ENCODE peak calls at places on chromosome 6, in four cellular contexts. B is neural progenitor cell; L is fibroblast of mammary gland; E is stimulated activated CD4-positive, alpha-beta T cell treated with anti-CD3 and anti-CD28 coated beads, Interleukin-12 subunit alpha, Interleukin-12 subunit beta, amount 100 ng/mL, for 4 hours. K is an unnamed sample.

GRCh38 chr6:2464641-2465040 is 219.2 kb upstream of the GMDS start:
- DNase-seq in B (no peak), L (no peak), E (no peak), K (no peak)

GRCh38 chr6:156174026-156174880 is 602.9 kb upstream of the ARID1B start:
- DNase-seq in B (no peak), L (no peak), E (no peak), K (no peak)

GRCh38 chr6:75751443-75751842 is 2.4 kb downstream of the MYO6 start:
- DNase-seq in B (no peak), L (peak), E (no peak), K (no peak)

GRCh38 chr6:37202788-37203491 is 33.0 kb downstream of the PIM1 start:
- DNase-seq in B (no peak), L (no peak), E (no peak), K (no peak)

GRCh38 chr6:28709478-28710349 is 184.0 kb downstream of the GPX5 start:
- DNase-seq in B (peak), L (no peak), E (no peak), K (no peak)

GRCh38 chr6:130742282-130742681 is 84.9 kb upstream of the SMLR1 start:
- DNase-seq in B (no peak), L (no peak), E (no peak), K (no peak)

GRCh38 chr6:151482290-151482689 is 11.5 kb upstream of the CCDC170 start:
- DNase-seq in B (no peak), L (peak), E (no peak), K (no peak)

GRCh38 chr6:163260911-163261310 is 153.6 kb upstream of the QKI start:
- DNase-seq in B (peak), L (no peak), E (no peak), K (no peak)

GRCh38 chr6:134119481-134119880 is 67.1 kb upstream of the SLC2A12 start:
- DNase-seq in B (no peak), L (no peak), E (no peak), K (no peak)

GRCh38 chr6:136525586-136526195 is 24.5 kb downstream of the MAP7 start:
- DNase-seq in B (peak), L (no peak), E (no peak), K (no peak)

GRCh38 chr6:71333700-71334099 is 45.1 kb downstream of the OGFRL1 start:
- DNase-seq in B (no peak), L (peak), E (no peak), K (no peak)

GRCh38 chr6:11251553-11252358 is 19.3 kb upstream of the NEDD9 start:
- DNase-seq in B (no peak), L (peak), E (no peak), K (no peak)